ENCODE peak calls at places on chromosomes 7 and 10, in ten cellular contexts. N, I, R, W, Y, C, D, L, M and S are unnamed samples.

GRCh38 chr7:148380581-148381419 is 209.8 kb upstream of the C7orf33 start:
- DNase-seq in C (no peak), W (no peak), D (no peak), R (no peak), M (no peak), N (no peak), I (no peak), Y (no peak), L (no peak), S (no peak)

GRCh38 chr10:113666682-113667252 is 2.9 kb upstream of the NRAP start:
- DNase-seq in L (no peak), I (no peak), Y (no peak), W (no peak), C (no peak), M (no peak), R (no peak), N (no peak), D (no peak), S (no peak)

GRCh38 chr7:6437251-6437650 is 10.5 kb downstream of the DAGLB start:
- DNase-seq in L (no peak), Y (no peak), W (no peak), R (no peak), M (no peak), N (no peak), D (no peak), C (no peak), I (no peak), S (peak; percentile 25)

GRCh38 chr7:135367114-135367513 is 133.5 kb downstream of the STRA8 start:
- DNase-seq in D (no peak), W (no peak), I (no peak), C (no peak), N (no peak), M (no peak), L (no peak), R (no peak), Y (no peak), S (no peak)

GRCh38 chr10:47140752-47141348 is 159.1 kb upstream of the GDF10 start:
- DNase-seq in Y (no peak), M (no peak), C (no peak), L (no peak), I (no peak), R (no peak), D (no peak), W (no peak), N (no peak), S (no peak)

GRCh38 chr10:105148921-105149320 is 507.8 kb downstream of the SORCS3 start:
- DNase-seq in N (no peak), C (no peak), M (no peak), I (no peak), Y (no peak), W (no peak), R (no peak), L (no peak), D (no peak), S (peak; percentile 1)

GRCh38 chr7:135977742-135978066 is 545 bp upstream of the MTPN start:
- DNase-seq in M (no peak), Y (no peak), L (no peak), D (peak; percentile 10), W (no peak), R (no peak), C (no peak), I (no peak), N (no peak), S (no peak)

GRCh38 chr10:71302874-71303568 is 16.0 kb upstream of the SLC29A3 start:
- DNase-seq in M (no peak), I (peak; percentile 66), R (peak; percentile 17), N (no peak), Y (no peak), D (peak; percentile 53), L (peak; percentile 68), C (no peak), W (no peak), S (peak; percentile 64)

GRCh38 chr10:18860591-18861205 is 187.9 kb upstream of the MALRD1 start:
- DNase-seq in R (no peak), C (no peak), L (no peak), Y (no peak), W (no peak), I (peak; percentile 67), N (no peak), D (no peak), M (no peak), S (no peak)

GRCh38 chr10:115503546-115503945 is 410.4 kb downstream of the ATRNL1 start:
- DNase-seq in C (no peak), Y (no peak), L (no peak), I (no peak), R (no peak), D (no peak), M (no peak), W (no peak), N (no peak), S (peak; percentile 1)

GRCh38 chr10:75782463-75783248 is 351.2 kb downstream of the LRMDA start:
- DNase-seq in N (no peak), C (no peak), I (no peak), M (no peak), L (no peak), R (no peak), D (no peak), W (no peak), Y (no peak), S (no peak)

GRCh38 chr10:31000867-31001266 is 30.8 kb downstream of the ZNF438 start:
- DNase-seq in M (no peak), L (no peak), W (no peak), N (no peak), C (no peak), R (no peak), I (peak; percentile 62), D (no peak), Y (no peak), S (no peak)

GRCh38 chr10:83544049-83544448 is 595.3 kb upstream of the GHITM start:
- DNase-seq in L (no peak), R (no peak), N (no peak), I (no peak), D (no peak), M (no peak), W (no peak), C (no peak), Y (no peak), S (no peak)

GRCh38 chr10:65555192-65555591 is 1370.6 kb upstream of the LRRTM3 start:
- DNase-seq in C (no peak), D (no peak), L (no peak), Y (no peak), N (no peak), R (no peak), M (no peak), W (no peak), I (no peak), S (no peak)

GRCh38 chr7:85521108-85521694 is 334.3 kb upstream of the SEMA3D start:
- DNase-seq in M (no peak), R (no peak), D (no peak), Y (no peak), C (no peak), L (no peak), I (peak; percentile 60), N (no peak), W (no peak), S (no peak)

GRCh38 chr10:100184426-100185219 is 1.2 kb downstream of the ERLIN1 start:
- DNase-seq in W (no peak), D (peak; percentile 28), C (no peak), R (no peak), I (peak; percentile 27), M (no peak), N (no peak), Y (peak; percentile 8), L (peak; percentile 65), S (peak; percentile 44)

GRCh38 chr10:100743626-100744135 is 1.7 kb upstream of the PAX2 start:
- DNase-seq in C (peak; percentile 74), W (no peak), L (peak; percentile 82), R (no peak), D (peak; percentile 92), I (peak; percentile 58), Y (peak; percentile 83), N (peak; percentile 30), M (no peak), S (peak; percentile 50)

GRCh38 chr7:44211126-44211675 is 10.4 kb downstream of the YKT6 start:
- DNase-seq in I (no peak), N (no peak), M (no peak), C (no peak), R (no peak), W (peak; percentile 14), Y (no peak), D (no peak), L (no peak), S (no peak)

GRCh38 chr10:29023678-29024077 is 265.2 kb upstream of the LYZL1 start:
- DNase-seq in N (no peak), I (peak; percentile 4), R (no peak), L (no peak), D (no peak), M (no peak), C (no peak), Y (no peak), W (no peak), S (peak; percentile 85)

GRCh38 chr10:16992611-16993119 is 136.9 kb downstream of the CUBN start:
- DNase-seq in L (no peak), N (no peak), M (no peak), I (peak; percentile 15), D (no peak), Y (no peak), C (no peak), W (no peak), R (no peak), S (no peak)

GRCh38 chr10:68811367-68812009 is 15.8 kb upstream of the STOX1 start:
- DNase-seq in R (no peak), Y (no peak), W (no peak), L (no peak), I (no peak), C (no peak), M (no peak), D (no peak), N (no peak), S (no peak)

GRCh38 chr7:117157121-117157870 is 165.6 kb downstream of the WNT2 start:
- DNase-seq in I (peak; percentile 86), N (no peak), L (no peak), Y (no peak), C (no peak), R (peak; percentile 82), W (no peak), D (no peak), M (peak; percentile 11), S (peak; percentile 93)

GRCh38 chr7:55246181-55246580 is 119.0 kb upstream of the LANCL2 start:
- DNase-seq in I (peak; percentile 51), R (no peak), D (no peak), M (no peak), N (no peak), Y (no peak), L (no peak), C (no peak), W (no peak), S (peak; percentile 13)

GRCh38 chr10:42755591-42756093 is 27.0 kb upstream of the BMS1 start:
- DNase-seq in L (no peak), Y (no peak), C (no peak), W (no peak), I (no peak), D (no peak), N (no peak), M (no peak), R (no peak), S (no peak)

GRCh38 chr10:84177541-84178386 is 4.2 kb downstream of the GPR15LG start:
- DNase-seq in L (peak; percentile 37), C (peak; percentile 56), W (no peak), N (peak; percentile 24), D (no peak), I (no peak), Y (no peak), R (no peak), M (no peak), S (no peak)

GRCh38 chr7:108034586-108034985 is 31.6 kb upstream of the LAMB1 start:
- DNase-seq in R (no peak), Y (peak; percentile 46), N (no peak), C (no peak), I (no peak), D (peak; percentile 37), W (no peak), L (no peak), M (no peak), S (no peak)

GRCh38 chr10:112956631-112957350 is 6.7 kb downstream of the TCF7L2 start:
- DNase-seq in W (no peak), D (no peak), I (no peak), N (no peak), M (no peak), R (no peak), L (no peak), Y (no peak), C (no peak), S (no peak)

GRCh38 chr7:51186531-51186930 is 130.1 kb downstream of the COBL start:
- DNase-seq in I (peak; percentile 1), R (no peak), M (no peak), N (no peak), W (no peak), D (no peak), C (no peak), L (no peak), Y (no peak), S (peak; percentile 22)